ENCODE peak calls at places on chromosome 4, in six cellular contexts. S is GM23248, Z is DND-41, J is IMR-90, W is GM12878, X is mammary epithelial cell. R is an unnamed sample.

GRCh38 chr4:39660045-39660444 is 21.4 kb upstream of the SMIM14 start:
- DNase-seq in Z (no peak), X (peak), S (peak), W (no peak), J (no peak), R (no peak)

GRCh38 chr4:38001927-38002326 is 41.7 kb downstream of the PTTG2 start:
- DNase-seq in Z (no peak), J (no peak), W (no peak), X (no peak), S (no peak), R (no peak)

GRCh38 chr4:10734697-10735096 is 50.1 kb upstream of the CLNK start:
- DNase-seq in S (no peak), J (no peak), W (no peak), X (no peak), Z (no peak), R (no peak)

GRCh38 chr4:153089781-153090180 is 114.5 kb upstream of the TRIM2 start:
- DNase-seq in W (no peak), Z (no peak), J (no peak), X (no peak), S (no peak), R (peak)

GRCh38 chr4:76683154-76683553 is 214.8 kb downstream of the SOWAHB start:
- DNase-seq in S (no peak), J (no peak), Z (no peak), X (no peak), W (no peak), R (no peak)

GRCh38 chr4:8726344-8726851 is 133.8 kb downstream of the CPZ start:
- DNase-seq in X (no peak), Z (no peak), W (no peak), J (no peak), S (no peak), R (no peak)

GRCh38 chr4:13399257-13399656 is 84.9 kb downstream of the RAB28 start:
- DNase-seq in X (peak), S (peak), J (peak), W (no peak), Z (no peak), R (no peak)

GRCh38 chr4:8037150-8037769 is 97.6 kb upstream of the AFAP1 start:
- DNase-seq in W (no peak), J (no peak), Z (no peak), X (no peak), S (no peak), R (no peak)

GRCh38 chr4:150801833-150802232 is 213.3 kb downstream of the LRBA start:
- DNase-seq in J (no peak), Z (no peak), S (no peak), W (no peak), X (no peak), R (no peak)

GRCh38 chr4:136740326-136740725 is 792.0 kb downstream of the PCDH18 start:
- DNase-seq in W (no peak), Z (no peak), X (no peak), S (no peak), J (no peak), R (no peak)

GRCh38 chr4:146637853-146638800 is 566 bp upstream of the POU4F2 start:
- DNase-seq in S (no peak), X (no peak), W (no peak), Z (no peak), J (no peak), R (no peak)

GRCh38 chr4:164648151-164648848 is 105.6 kb upstream of the SMIM31 start:
- DNase-seq in W (no peak), S (peak), X (peak), Z (no peak), J (no peak), R (no peak)

GRCh38 chr4:162959056-162959455 is 207.6 kb downstream of the NAF1 start:
- DNase-seq in Z (no peak), J (no peak), X (no peak), S (no peak), W (peak), R (no peak)

DNA sequence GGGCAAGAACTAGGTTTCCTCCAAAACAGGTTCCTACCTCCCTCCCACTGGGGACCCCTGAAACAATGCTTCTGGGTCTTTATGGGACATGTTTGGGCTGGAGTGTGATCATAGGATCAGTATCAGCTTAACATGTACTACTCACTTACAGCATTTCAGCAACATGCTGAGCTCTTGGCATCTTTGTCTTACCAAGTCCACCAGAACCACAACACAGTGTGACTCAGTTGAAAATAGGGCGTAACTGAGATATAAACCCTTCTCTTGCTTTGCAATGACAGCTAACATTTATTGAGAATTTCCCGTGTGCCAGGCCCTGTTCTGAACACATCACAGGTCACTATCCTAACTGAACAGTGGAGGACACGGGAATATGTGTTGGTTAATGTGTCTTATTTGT is 218.5 kb upstream of the LNX1 start:
- DNase-seq in X (no peak), Z (no peak), W (no peak), S (peak), J (no peak), R (no peak)
- H3K4me2 ChIP-seq in X (no peak), Z (no peak), W (no peak), S (no peak), J (no peak), R (no peak)

GRCh38 chr4:177485528-177485927 is 43.3 kb upstream of the AGA start:
- DNase-seq in Z (no peak), W (no peak), S (peak), X (peak), J (peak), R (no peak)
- H3K4me2 ChIP-seq in Z (no peak), W (no peak), S (peak), X (peak), J (peak), R (no peak)

DNA sequence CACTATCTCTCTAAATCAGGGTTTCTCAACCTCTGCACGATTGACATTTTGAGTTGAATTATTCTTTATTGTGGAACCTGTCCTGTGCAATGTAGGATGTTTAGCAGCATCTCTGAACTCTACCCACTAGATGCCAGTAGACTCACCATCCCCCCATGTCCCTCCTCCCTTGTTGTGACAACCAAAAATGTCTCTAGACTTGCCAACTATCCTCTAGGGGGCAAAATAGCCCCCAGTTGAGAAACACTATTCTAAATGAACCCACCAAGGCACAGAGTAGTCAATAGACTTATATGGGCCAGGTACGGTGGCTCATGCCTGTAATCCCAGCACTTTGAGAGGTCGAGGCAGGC is 49.1 kb upstream of the GAB1 start:
- DNase-seq in S (no peak), Z (no peak), W (no peak), X (no peak), J (no peak), R (no peak)
- H3K4me2 ChIP-seq in S (peak), Z (no peak), W (no peak), X (peak), J (peak), R (no peak)

DNA sequence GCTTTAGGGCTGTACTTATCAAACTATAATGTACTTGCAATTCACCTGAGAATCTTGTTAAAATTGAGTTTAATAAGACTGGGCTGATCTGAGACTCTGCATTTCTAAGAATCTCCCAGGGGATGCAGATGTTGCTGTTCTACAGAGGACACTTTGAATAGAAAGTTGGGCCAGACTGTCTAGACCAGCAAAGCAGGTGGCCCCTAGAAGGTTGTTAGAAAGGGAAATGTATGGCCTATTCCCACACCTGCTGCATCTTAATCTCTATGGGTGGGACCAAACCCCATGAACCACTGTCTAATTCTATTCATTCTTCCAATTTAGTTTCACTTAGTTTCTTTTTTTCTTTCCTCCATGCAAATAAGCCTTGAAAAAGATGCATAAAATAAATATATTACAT is 413.2 kb upstream of the TECRL start:
- DNase-seq in X (no peak), S (no peak), Z (peak), W (no peak), J (no peak), R (no peak)
- H3K4me2 ChIP-seq in X (no peak), S (no peak), Z (peak), W (no peak), J (no peak), R (no peak)

GRCh38 chr4:154743683-154744340 is at the start of gene LRAT:
- DNase-seq in J (no peak), Z (no peak), X (peak), W (no peak), S (peak), R (no peak)

GRCh38 chr4:154741877-154742851 is 1.6 kb upstream of the LRAT start:
- DNase-seq in S (peak), X (no peak), W (no peak), J (no peak), Z (no peak), R (no peak)

GRCh38 chr4:154741131-154741530 is 2.7 kb upstream of the LRAT start:
- DNase-seq in X (no peak), Z (no peak), J (no peak), S (no peak), W (no peak), R (no peak)

GRCh38 chr4:154740462-154740861 is 3.3 kb upstream of the LRAT start:
- DNase-seq in J (no peak), Z (no peak), S (no peak), W (no peak), X (no peak), R (no peak)

GRCh38 chr4:154744341-154744948 is 645 bp downstream of the LRAT start:
- DNase-seq in Z (no peak), S (no peak), J (no peak), W (no peak), X (no peak), R (no peak)
- H3K4me2 ChIP-seq in Z (no peak), S (no peak), J (no peak), W (no peak), X (peak), R (no peak)

DNA sequence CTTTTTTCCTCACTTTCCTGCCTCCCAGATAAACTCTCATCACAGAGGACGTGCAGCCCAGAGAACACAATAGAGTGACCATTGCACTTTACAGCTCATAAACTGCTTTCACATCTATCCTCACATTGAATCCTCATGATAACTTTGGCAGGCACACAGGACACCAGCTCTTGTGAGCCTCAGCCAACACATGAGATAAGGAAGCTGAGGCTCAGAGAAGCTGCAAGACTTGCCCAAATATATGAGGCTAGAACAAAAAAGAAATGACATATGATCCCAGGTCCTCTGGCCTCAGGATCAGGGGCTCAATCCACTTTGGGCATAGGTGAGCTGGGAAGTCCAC is 85.0 kb upstream of the CPEB2 start:
- DNase-seq in X (no peak), S (no peak), Z (no peak), W (no peak), J (no peak), R (no peak)
- H3K4me2 ChIP-seq in X (no peak), S (no peak), Z (no peak), W (no peak), J (no peak), R (no peak)

GRCh38 chr4:1026115-1026514 is 14.7 kb downstream of the FGFRL1 start:
- DNase-seq in Z (no peak), W (peak), S (no peak), J (peak), X (peak), R (no peak)
- H3K4me2 ChIP-seq in Z (no peak), W (peak), S (no peak), J (no peak), X (no peak), R (no peak)

GRCh38 chr4:103998752-103999151 is 279.0 kb upstream of the TACR3 start:
- DNase-seq in X (no peak), S (no peak), W (no peak), J (no peak), Z (no peak), R (no peak)

GRCh38 chr4:103996637-103997036 is 276.9 kb upstream of the TACR3 start:
- DNase-seq in W (no peak), J (no peak), S (peak), X (peak), Z (no peak), R (no peak)

GRCh38 chr4:103994059-103994458 is 274.3 kb upstream of the TACR3 start:
- DNase-seq in W (no peak), Z (no peak), J (no peak), S (no peak), X (peak), R (peak)

DNA sequence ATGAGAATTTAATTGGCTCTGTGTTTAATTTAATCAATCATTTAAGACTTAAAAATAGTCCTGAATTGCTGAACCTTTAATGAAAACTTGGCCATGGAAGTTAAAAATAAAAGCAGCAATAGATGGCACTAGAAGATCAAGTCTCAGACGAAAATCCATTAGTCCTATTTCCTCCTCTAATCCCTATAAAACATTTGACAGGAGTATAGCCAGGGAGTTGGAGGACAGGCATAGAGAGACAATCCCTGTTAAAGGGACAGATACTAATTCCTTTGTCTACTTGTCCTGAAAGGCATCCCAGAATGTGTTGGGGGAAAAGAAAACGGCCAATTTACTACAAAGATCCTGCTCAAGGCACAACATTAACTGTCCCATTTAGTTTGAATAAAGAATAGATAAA is 276.3 kb upstream of the TACR3 start:
- DNase-seq in X (peak), Z (no peak), W (no peak), J (no peak), S (no peak), R (no peak)
- H3K4me2 ChIP-seq in X (peak), Z (no peak), W (no peak), J (no peak), S (no peak), R (no peak)

DNA sequence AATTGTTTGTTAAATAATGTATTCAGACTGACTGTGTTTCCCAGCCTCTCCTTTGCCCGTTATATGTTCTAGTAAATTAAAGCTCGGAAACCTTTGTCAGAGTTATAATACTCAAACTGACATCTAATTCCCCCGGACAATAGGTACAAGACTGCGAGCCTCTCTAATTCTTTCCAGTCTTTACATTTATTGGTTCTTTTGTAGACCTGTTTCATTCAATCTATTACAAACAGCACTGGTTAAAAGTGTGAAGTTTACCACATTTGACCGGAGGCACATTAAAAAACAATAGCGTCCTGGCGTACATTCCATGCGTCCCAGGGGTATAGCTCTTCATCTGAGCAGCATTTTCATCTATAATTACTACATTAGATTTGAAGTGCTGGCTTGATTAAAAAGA is 49.9 kb upstream of the TENM3 start:
- DNase-seq in Z (no peak), W (no peak), J (no peak), X (no peak), S (no peak), R (no peak)
- H3K4me2 ChIP-seq in Z (no peak), W (no peak), J (no peak), X (no peak), S (no peak), R (no peak)